ENCODE peak calls at places on chromosomes 7 and 10, in seven cellular contexts. H is adrenal gland; Y is heart right ventricle; L is lung; U is ascending aorta; V is activated CD8-positive, alpha-beta T cell treated with anti-CD3 and anti-CD28 coated beads for 36 hours; X is epithelial cell of esophagus. I is an unnamed sample.
A peak's percentile ranks its signal among the peaks of the same experiment; 100 is the strongest.

GRCh38 chr10:5555881-5556280 is 31.1 kb downstream of the CALML3 start:
- DNase-seq in U (peak; percentile 58), Y (no peak), L (no peak), V (no peak), H (no peak), X (no peak), I (no peak)

GRCh38 chr7:84139986-84140729 is 54.4 kb downstream of the SEMA3A start:
- DNase-seq in V (no peak), U (no peak), Y (no peak), X (peak; percentile 23), L (no peak), H (no peak), I (no peak)

GRCh38 chr7:42064534-42064933 is 172.5 kb downstream of the GLI3 start:
- DNase-seq in H (no peak), X (no peak), V (no peak), U (no peak), L (no peak), Y (no peak), I (no peak)

GRCh38 chr7:47405921-47406765 is 175.8 kb downstream of the TNS3 start:
- DNase-seq in U (peak; percentile 88), X (peak; percentile 87), H (peak; percentile 95), V (no peak), Y (peak; percentile 65), L (peak; percentile 90), I (peak; percentile 49)

GRCh38 chr7:106486331-106486730 is 174.6 kb downstream of the CCDC71L start:
- DNase-seq in L (no peak), X (peak; percentile 80), U (no peak), V (no peak), Y (no peak), H (no peak), I (no peak)

GRCh38 chr7:103446046-103446520 is at the start of gene SLC26A5:
- DNase-seq in X (peak; percentile 58), V (no peak), Y (no peak), U (no peak), H (no peak), L (peak; percentile 32), I (no peak)

GRCh38 chr7:74490546-74490945 is 36.8 kb downstream of the GTF2IRD1 start:
- DNase-seq in L (no peak), X (no peak), U (no peak), Y (no peak), H (no peak), V (no peak), I (no peak)

GRCh38 chr7:47536705-47537611 is 45.0 kb downstream of the TNS3 start:
- DNase-seq in U (peak; percentile 75), L (peak; percentile 38), Y (peak; percentile 36), X (peak; percentile 45), H (peak; percentile 58), V (no peak), I (no peak)

GRCh38 chr10:21399392-21400015 is 126.0 kb downstream of the SKIDA1 start:
- DNase-seq in V (no peak), L (no peak), H (no peak), U (no peak), Y (no peak), X (peak; percentile 95), I (no peak)

GRCh38 chr10:62843591-62843990 is 27.4 kb upstream of the EGR2 start:
- DNase-seq in H (no peak), Y (no peak), V (peak; percentile 28), U (no peak), X (no peak), L (no peak), I (no peak)

GRCh38 chr7:101100858-101101847 is 15.9 kb downstream of the TRIM56 start:
- DNase-seq in L (no peak), Y (no peak), H (no peak), U (no peak), X (no peak), V (no peak), I (no peak)

GRCh38 chr7:35993663-35994622 is 159.1 kb upstream of the EEPD1 start:
- DNase-seq in H (no peak), Y (no peak), U (no peak), V (no peak), X (peak; percentile 96), L (no peak), I (no peak)

GRCh38 chr10:787933-788651 is 98.6 kb upstream of the DIP2C start:
- DNase-seq in X (no peak), Y (peak; percentile 39), L (peak; percentile 25), V (no peak), H (peak; percentile 29), U (no peak), I (no peak)

GRCh38 chr10:103578782-103579382 is 85.4 kb downstream of the NEURL1 start:
- DNase-seq in V (no peak), H (no peak), X (no peak), Y (no peak), L (no peak), U (no peak), I (no peak)

GRCh38 chr10:88850712-88851111 is 932 bp downstream of the ANKRD22 start:
- DNase-seq in L (no peak), X (peak; percentile 61), U (no peak), H (no peak), Y (no peak), V (no peak), I (no peak)

GRCh38 chr10:104445359-104445758 is 91.7 kb downstream of the CFAP58 start:
- DNase-seq in X (peak; percentile 86), V (no peak), L (no peak), Y (no peak), H (no peak), U (no peak), I (no peak)

GRCh38 chr7:6614941-6615737 is at the start of gene ZNF853:
- DNase-seq in L (no peak), Y (no peak), V (no peak), X (no peak), U (no peak), H (no peak), I (no peak)

GRCh38 chr10:47282005-47282656 is 17.9 kb upstream of the GDF10 start:
- DNase-seq in U (peak; percentile 30), X (no peak), H (no peak), Y (no peak), V (no peak), L (no peak), I (no peak)

GRCh38 chr10:102460836-102461186 is 9.5 kb upstream of the C10orf95 start:
- DNase-seq in X (no peak), H (no peak), V (no peak), Y (no peak), L (no peak), U (no peak), I (no peak)

GRCh38 chr7:100604078-100604975 is 2.2 kb downstream of the PCOLCE start:
- DNase-seq in X (peak; percentile 58), Y (peak; percentile 75), V (peak; percentile 87), H (peak; percentile 78), U (peak; percentile 89), L (peak; percentile 72), I (no peak)

GRCh38 chr10:26057466-26057865 is 123.4 kb downstream of the MYO3A start:
- DNase-seq in U (no peak), Y (no peak), V (no peak), H (no peak), L (no peak), X (no peak), I (no peak)

GRCh38 chr7:148556892-148557291 is 33.7 kb upstream of the C7orf33 start:
- DNase-seq in X (peak; percentile 27), U (no peak), V (no peak), L (no peak), H (no peak), Y (no peak), I (no peak)

GRCh38 chr10:69316313-69317059 is 38.2 kb downstream of the HK1 start:
- DNase-seq in L (no peak), V (no peak), U (no peak), Y (no peak), X (peak; percentile 62), H (peak; percentile 73), I (no peak)

GRCh38 chr10:14579405-14579804 is 195.3 kb downstream of the FAM107B start:
- DNase-seq in V (no peak), L (no peak), U (no peak), Y (no peak), H (no peak), X (no peak), I (no peak)

GRCh38 chr7:155178096-155178495 is 108.0 kb downstream of the HTR5A start:
- DNase-seq in L (no peak), X (no peak), H (no peak), V (no peak), Y (no peak), U (no peak), I (no peak)
- TF ChIP-seq CTCF in L (no peak), X (no peak), H (no peak), V (no peak), Y (no peak), U (no peak), I (no peak)

GRCh38 chr10:58409956-58410610 is 24.9 kb downstream of the TFAM start:
- DNase-seq in H (no peak), Y (no peak), X (no peak), L (no peak), V (no peak), U (no peak), I (no peak)

GRCh38 chr10:58412502-58412961 is 27.3 kb downstream of the TFAM start:
- DNase-seq in V (no peak), X (peak; percentile 62), H (no peak), Y (no peak), L (no peak), U (no peak), I (no peak)

GRCh38 chr10:58415757-58416156 is 30.5 kb downstream of the TFAM start:
- DNase-seq in X (no peak), Y (no peak), V (no peak), L (no peak), H (no peak), U (no peak), I (no peak)

DNA sequence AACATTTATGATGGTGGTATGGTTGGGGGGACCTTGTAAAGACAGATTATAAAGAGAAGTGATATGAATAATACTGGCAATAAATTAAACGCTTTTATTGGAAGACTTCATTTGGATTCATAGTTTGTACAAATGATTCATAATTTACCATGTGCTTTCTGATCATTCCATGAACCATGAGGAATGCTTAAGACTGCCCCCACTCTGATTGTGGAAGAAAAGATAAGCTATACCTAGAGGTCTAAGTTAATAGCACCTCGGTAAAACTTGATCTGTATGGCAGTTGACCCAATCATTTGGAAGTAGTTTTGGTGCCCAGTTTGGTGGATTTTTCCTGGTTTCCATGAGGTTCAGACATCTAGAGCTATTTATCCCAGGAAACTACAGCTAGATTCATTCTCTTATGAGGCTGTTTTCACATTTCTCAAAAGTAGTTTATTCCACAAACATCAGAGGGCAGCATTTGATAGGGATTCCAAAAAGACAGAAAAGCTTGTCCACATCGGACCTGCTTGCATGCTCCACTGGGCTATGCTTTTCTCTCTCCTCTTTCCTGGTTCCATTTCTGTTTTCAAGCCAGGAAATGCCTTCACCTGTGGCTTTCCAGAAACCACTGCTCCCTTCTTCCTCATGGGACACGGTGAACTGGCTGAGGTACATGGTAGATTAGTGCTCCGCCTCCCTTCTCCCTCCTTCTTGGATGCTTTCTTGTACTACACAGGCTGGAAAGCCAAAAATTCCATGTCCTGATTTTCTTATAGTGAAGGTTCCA is 29.2 kb downstream of the TFAM start:
- DNase-seq in L (no peak), Y (peak; percentile 13), X (peak; percentile 70), V (no peak), U (no peak), H (no peak), I (no peak)
- TF ChIP-seq CTCF in L (no peak), Y (peak; percentile 28), X (peak; percentile 48), V (no peak), U (peak; percentile 63), H (no peak), I (no peak)

GRCh38 chr10:17622061-17622460 is 4.9 kb upstream of the HACD1 start:
- DNase-seq in V (no peak), H (no peak), L (no peak), U (no peak), Y (no peak), X (peak; percentile 35), I (no peak)
- TF ChIP-seq CTCF in V (no peak), H (no peak), L (no peak), U (no peak), Y (no peak), X (no peak), I (no peak)

GRCh38 chr7:128104109-128104742 is 73.0 kb upstream of the LRRC4 start:
- DNase-seq in V (peak; percentile 37), U (no peak), L (no peak), X (no peak), Y (peak; percentile 29), H (no peak), I (no peak)
- TF ChIP-seq CTCF in V (no peak), U (no peak), L (no peak), X (no peak), Y (no peak), H (no peak), I (no peak)

I was measured in omental fat pad.